ENCODE peak calls at places on chromosomes 2 and 18, in five cellular contexts. C is neuronal stem cell, T is H9, G is mesendoderm, N is mesenchymal stem cell. K is an unnamed sample.

GRCh38 chr2:128237081-128237534 is 81.6 kb downstream of the HS6ST1 start:
- DNase-seq in C (no peak), T (no peak), G (no peak), N (peak; percentile 60), K (no peak)

GRCh38 chr2:25473758-25474335 is 132.1 kb upstream of the DNMT3A start:
- DNase-seq in C (no peak), T (no peak), G (no peak), N (no peak), K (no peak)

GRCh38 chr2:240387669-240388358 is 47.6 kb upstream of the GPC1 start:
- DNase-seq in C (no peak), T (no peak), G (peak; percentile 66), N (peak; percentile 90), K (no peak)

GRCh38 chr2:182548031-182548950 is 121.5 kb upstream of the PDE1A start:
- DNase-seq in C (no peak), T (no peak), G (peak; percentile 6), N (peak; percentile 47), K (no peak)

GRCh38 chr2:175030380-175031271 is 25.4 kb upstream of the CHN1 start:
- DNase-seq in C (peak; percentile 15), T (peak; percentile 70), G (peak; percentile 74), N (peak; percentile 84), K (peak; percentile 29)

GRCh38 chr2:121895723-121896571 is 140.5 kb downstream of the TSN start:
- DNase-seq in C (no peak), T (no peak), G (no peak), N (no peak), K (no peak)

GRCh38 chr2:215727507-215728503 is 285.5 kb downstream of the MREG start:
- DNase-seq in C (no peak), T (no peak), G (peak; percentile 70), N (peak; percentile 55), K (peak; percentile 47)

GRCh38 chr2:83081835-83082522 is 1377.1 kb downstream of the SUCLG1 start:
- DNase-seq in C (no peak), T (no peak), G (no peak), N (peak; percentile 55), K (peak; percentile 23)

GRCh38 chr2:119431155-119431975 is at the start of gene TMEM37:
- DNase-seq in C (peak; percentile 80), T (peak; percentile 88), G (peak; percentile 93), N (peak; percentile 79), K (peak; percentile 56)

GRCh38 chr18:50268022-50268747 is 1.9 kb upstream of the CFAP53 start:
- DNase-seq in C (peak; percentile 50), T (peak; percentile 94), G (peak; percentile 87), N (peak; percentile 35), K (peak; percentile 82)

GRCh38 chr2:223041527-223042109 is 10.4 kb upstream of the KCNE4 start:
- DNase-seq in C (no peak), T (peak; percentile 46), G (peak; percentile 87), N (peak; percentile 99), K (peak; percentile 50)

GRCh38 chr2:85012431-85012830 is 41.5 kb downstream of the KCMF1 start:
- DNase-seq in C (no peak), T (no peak), G (no peak), N (no peak), K (no peak)

GRCh38 chr18:23578891-23579653 is 7.2 kb downstream of the NPC1 start:
- DNase-seq in C (no peak), T (no peak), G (no peak), N (peak; percentile 75), K (no peak)

GRCh38 chr2:216922170-216922780 is 62.4 kb upstream of the TNP1 start:
- DNase-seq in C (no peak), T (no peak), G (no peak), N (no peak), K (no peak)

GRCh38 chr18:48412339-48412929 is 3.3 kb upstream of the ZBTB7C start:
- DNase-seq in C (no peak), T (peak; percentile 55), G (peak; percentile 82), N (peak; percentile 43), K (peak; percentile 75)

GRCh38 chr2:27307545-27308358 is 493 bp downstream of the UCN start:
- DNase-seq in C (no peak), T (no peak), G (peak; percentile 44), N (no peak), K (no peak)

GRCh38 chr2:118013221-118013723 is 598 bp downstream of the CCDC93 start:
- DNase-seq in C (peak; percentile 17), T (peak; percentile 48), G (peak; percentile 40), N (peak; percentile 28), K (peak; percentile 75)

GRCh38 chr2:238649936-238650518 is 197.9 kb upstream of the TWIST2 start:
- DNase-seq in C (no peak), T (no peak), G (no peak), N (no peak), K (no peak)

GRCh38 chr18:2570772-2571199 is 519 bp downstream of the METTL4 start:
- DNase-seq in C (no peak), T (peak; percentile 77), G (peak; percentile 82), N (peak; percentile 83), K (peak; percentile 62)

GRCh38 chr2:9092383-9093282 is 89.1 kb upstream of the MBOAT2 start:
- DNase-seq in C (no peak), T (no peak), G (no peak), N (no peak), K (no peak)

GRCh38 chr18:29361843-29362242 is 1184.9 kb upstream of the CDH2 start:
- DNase-seq in C (no peak), T (peak; percentile 86), G (peak; percentile 68), N (no peak), K (peak; percentile 34)

GRCh38 chr18:25875574-25875973 is 214.8 kb downstream of the SS18 start:
- DNase-seq in C (no peak), T (no peak), G (no peak), N (no peak), K (no peak)

GRCh38 chr18:79460445-79461300 is 64.9 kb downstream of the NFATC1 start:
- DNase-seq in C (no peak), T (no peak), G (no peak), N (no peak), K (no peak)

GRCh38 chr2:132668986-132669853 is 785 bp downstream of the LYPD1 start:
- DNase-seq in C (no peak), T (peak; percentile 54), G (peak; percentile 57), N (peak; percentile 22), K (no peak)

GRCh38 chr2:42575458-42576064 is 7.1 kb downstream of the MTA3 start:
- DNase-seq in C (no peak), T (no peak), G (no peak), N (no peak), K (no peak)
- H2BK120ac ChIP-seq in C (no peak overlapping the region), T (no peak overlapping the region), G (no peak overlapping the region), N (no peak overlapping the region), K (no peak overlapping the region)

DNA sequence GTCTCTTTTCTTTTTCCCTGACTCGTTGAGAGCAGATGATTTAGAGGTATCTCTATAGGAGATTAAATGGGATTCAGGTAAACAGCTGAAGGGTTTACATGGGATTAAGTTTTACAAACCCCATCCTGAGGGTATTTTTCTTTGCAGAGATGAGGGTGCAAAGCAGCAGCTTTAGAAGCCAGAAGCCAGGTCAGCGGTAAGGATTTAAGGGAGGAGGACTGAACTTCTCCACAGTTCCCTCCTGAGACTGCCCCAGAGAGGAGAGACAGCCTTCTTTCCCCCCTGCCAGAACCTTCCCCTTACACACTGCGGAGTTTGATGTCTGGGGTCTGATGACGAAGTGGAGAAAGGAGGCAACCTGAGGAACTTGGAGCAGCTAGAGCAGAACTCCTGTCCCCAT is 220.1 kb downstream of the PRKCE start:
- DNase-seq in C (no peak), T (no peak), G (no peak), N (no peak), K (no peak)
- H3K18ac ChIP-seq in C (no peak overlapping the region), T (no peak overlapping the region), G (no peak overlapping the region), N (no peak overlapping the region), K (no peak overlapping the region)

DNA sequence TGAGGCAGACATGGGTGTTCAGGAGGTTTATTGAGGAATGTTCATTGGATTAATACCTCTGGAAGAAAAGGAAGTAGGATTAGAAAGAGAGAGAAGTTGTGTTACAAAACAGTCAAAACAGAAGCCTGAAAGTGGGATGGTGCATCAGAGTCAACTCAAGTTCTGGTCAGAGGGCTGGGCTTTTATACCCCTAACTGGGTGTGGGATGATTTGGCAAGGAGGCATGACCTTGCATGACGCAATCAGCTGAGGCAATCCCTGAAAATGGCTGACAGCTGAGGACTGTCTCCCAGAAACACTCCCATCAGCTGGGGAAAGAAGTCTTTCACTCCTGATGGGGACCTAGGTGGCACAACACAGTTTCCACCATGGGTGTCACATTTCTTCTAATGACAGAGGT is 818.2 kb downstream of the SATB2 start:
- DNase-seq in C (no peak), T (no peak), G (peak; percentile 22), N (no peak), K (no peak)
- H2BK120ac ChIP-seq in C (no peak overlapping the region), T (no peak overlapping the region), G (no peak overlapping the region), N (no peak overlapping the region), K (no peak overlapping the region)

GRCh38 chr2:86480105-86480504 is 38.9 kb downstream of the KDM3A start:
- DNase-seq in C (no peak), T (no peak), G (no peak), N (no peak), K (no peak)
- H3K18ac ChIP-seq in C (no peak overlapping the region), T (no peak overlapping the region), G (no peak overlapping the region), N (no peak overlapping the region), K (no peak overlapping the region)

DNA sequence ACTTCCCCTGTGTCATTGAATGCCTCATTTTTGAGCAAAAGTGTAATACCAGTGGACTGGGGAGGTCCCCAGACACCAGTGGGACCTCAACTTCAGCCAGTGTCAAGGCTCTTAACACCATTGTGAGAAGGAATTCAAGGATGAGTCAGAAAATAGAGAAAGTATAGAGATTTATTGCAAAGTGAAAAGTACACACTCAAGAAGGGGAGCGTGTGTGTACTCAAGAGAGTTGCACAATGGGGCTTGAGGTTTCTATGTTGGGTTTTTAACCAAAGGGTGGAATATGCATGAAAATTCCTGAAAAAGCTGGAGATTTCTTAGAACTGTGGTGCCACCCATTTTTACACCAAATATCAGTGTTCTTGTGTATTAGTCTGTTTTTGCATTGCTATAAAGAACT is 81.9 kb downstream of the ADCYAP1 start:
- DNase-seq in C (no peak), T (no peak), G (no peak), N (peak; percentile 51), K (no peak)
- H2BK120ac ChIP-seq in C (no peak overlapping the region), T (no peak overlapping the region), G (no peak overlapping the region), N (no peak overlapping the region), K (no peak overlapping the region)

K was measured in trophoblast cell.